ENCODE peak calls at places on chromosome 18, in six cellular contexts. P is suprapubic skin, Z is endodermal cell, Q is pancreas, S is nephron progenitor cell, B is RWPE1. M is an unnamed sample.

GRCh38 chr18:54607213-54607934 is 16.3 kb downstream of the DYNAP start:
- DNase-seq in P (no peak), Z (peak), Q (peak), S (no peak), B (peak), M (no peak)

GRCh38 chr18:49768051-49768391 is 45.3 kb downstream of the ACAA2 start:
- DNase-seq in P (no peak), Z (peak), Q (peak), S (peak), B (peak), M (no peak)

GRCh38 chr18:32893915-32894314 is 121.1 kb upstream of the KLHL14 start:
- DNase-seq in P (no peak), Z (no peak), Q (no peak), S (no peak), B (no peak), M (no peak)

GRCh38 chr18:12049983-12050811 is 43.4 kb upstream of the ANKRD62 start:
- DNase-seq in P (no peak), Z (no peak), Q (no peak), S (no peak), B (no peak), M (no peak)

GRCh38 chr18:79382681-79383387 is 12.9 kb upstream of the NFATC1 start:
- DNase-seq in P (peak), Z (no peak), Q (no peak), S (no peak), B (no peak), M (peak)

GRCh38 chr18:51168960-51169662 is 28.4 kb downstream of the MEX3C start:
- DNase-seq in P (no peak), Z (no peak), Q (no peak), S (no peak), B (no peak), M (no peak)

GRCh38 chr18:78519394-78520062 is 460.1 kb upstream of the SALL3 start:
- DNase-seq in P (no peak), Z (peak), Q (no peak), S (no peak), B (no peak), M (no peak)

GRCh38 chr18:40939636-40940035 is 1015.4 kb upstream of the PIK3C3 start:
- DNase-seq in P (no peak), Z (no peak), Q (no peak), S (no peak), B (no peak), M (peak)

GRCh38 chr18:39871976-39872375 is 2083.1 kb upstream of the PIK3C3 start:
- DNase-seq in P (no peak), Z (no peak), Q (no peak), S (no peak), B (no peak), M (no peak)

GRCh38 chr18:48832961-48833700 is 117.6 kb downstream of the SMAD7 start:
- DNase-seq in P (no peak), Z (peak), Q (peak), S (no peak), B (peak), M (peak)

GRCh38 chr18:36580266-36580665 is 248.5 kb downstream of the TPGS2 start:
- DNase-seq in P (no peak), Z (no peak), Q (no peak), S (no peak), B (no peak), M (no peak)

GRCh38 chr18:50461251-50461650 is 86.4 kb downstream of the SKA1 start:
- DNase-seq in P (no peak), Z (no peak), Q (no peak), S (no peak), B (no peak), M (no peak)

GRCh38 chr18:34661464-34662087 is 48.5 kb upstream of the DTNA start:
- DNase-seq in P (no peak), Z (peak), Q (no peak), S (peak), B (peak), M (no peak)

GRCh38 chr18:28177828-28178635 is 1.1 kb upstream of the CDH2 start:
- DNase-seq in P (no peak), Z (peak), Q (no peak), S (peak), B (peak), M (no peak)

GRCh38 chr18:59885579-59886163 is 14.1 kb upstream of the PMAIP1 start:
- DNase-seq in P (no peak), Z (no peak), Q (no peak), S (no peak), B (no peak), M (no peak)

GRCh38 chr18:55106906-55107305 is 147.6 kb upstream of the CCDC68 start:
- DNase-seq in P (no peak), Z (no peak), Q (no peak), S (no peak), B (no peak), M (no peak)

GRCh38 chr18:6624271-6624670 is 105.2 kb upstream of the ARHGAP28 start:
- DNase-seq in P (no peak), Z (no peak), Q (no peak), S (no peak), B (peak), M (no peak)

GRCh38 chr18:36872329-36872728 is 43.4 kb downstream of the KIAA1328 start:
- DNase-seq in P (no peak), Z (no peak), Q (no peak), S (no peak), B (no peak), M (no peak)

GRCh38 chr18:4096501-4096900 is 358.6 kb downstream of the DLGAP1 start:
- DNase-seq in P (no peak), Z (no peak), Q (no peak), S (no peak), B (peak), M (no peak)

GRCh38 chr18:41320090-41320489 is 634.9 kb upstream of the PIK3C3 start:
- DNase-seq in P (no peak), Z (no peak), Q (no peak), S (no peak), B (no peak), M (no peak)

GRCh38 chr18:13811993-13812392 is 12.0 kb upstream of the MC5R start:
- DNase-seq in P (no peak), Z (peak), Q (no peak), S (no peak), B (no peak), M (no peak)

GRCh38 chr18:49811151-49811938 is 2.0 kb downstream of the ACAA2 start:
- DNase-seq in P (no peak), Z (no peak), Q (no peak), S (no peak), B (no peak), M (no peak)

GRCh38 chr18:22822841-22823508 is 110.2 kb upstream of the RBBP8 start:
- DNase-seq in P (no peak), Z (no peak), Q (no peak), S (no peak), B (no peak), M (no peak)

GRCh38 chr18:10794771-10795170 is 268.9 kb downstream of the NAPG start:
- DNase-seq in P (no peak), Z (no peak), Q (no peak), S (no peak), B (no peak), M (no peak)

GRCh38 chr18:49360582-49360981 is 99.9 kb downstream of the DYM start:
- DNase-seq in P (no peak), Z (no peak), Q (no peak), S (no peak), B (no peak), M (no peak)

DNA sequence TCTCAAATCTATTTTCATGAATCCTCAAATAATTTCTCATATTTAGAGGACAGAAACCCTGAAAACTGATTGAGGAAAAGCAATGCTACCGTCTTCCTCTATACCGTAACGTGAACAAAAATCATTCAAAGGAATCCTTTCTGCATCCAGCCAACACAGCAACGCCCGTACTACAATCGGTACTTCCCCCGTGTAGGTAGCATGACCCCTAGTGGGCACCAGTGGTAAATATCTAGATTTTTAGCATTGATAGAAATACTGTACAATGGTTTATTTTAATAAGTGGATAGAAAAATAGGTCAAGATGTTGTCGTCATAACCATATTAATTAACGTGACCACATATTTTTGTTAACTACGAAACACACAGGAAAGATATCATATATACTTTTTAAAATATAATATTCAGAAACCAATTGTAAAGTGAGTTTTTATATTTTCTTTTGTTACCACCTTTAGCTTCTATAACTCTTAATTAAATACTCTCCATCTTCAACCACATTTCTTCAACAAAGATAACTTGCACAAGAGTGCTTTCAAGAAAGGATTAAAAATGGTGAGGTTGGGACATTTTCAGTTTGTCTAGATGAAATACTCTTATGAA is 194.1 kb downstream of the SS18 start:
- DNase-seq in P (no peak), Z (peak), Q (no peak), S (peak), B (peak), M (no peak)
- TF ChIP-seq CTCF in P (peak), Z (peak), Q (peak), S (peak), B (peak), M (peak)

GRCh38 chr18:46622451-46622850 is 34.6 kb downstream of the LOXHD1 start:
- DNase-seq in P (no peak), Z (no peak), Q (no peak), S (no peak), B (no peak), M (no peak)

GRCh38 chr18:46623541-46623940 is 33.5 kb downstream of the LOXHD1 start:
- DNase-seq in P (no peak), Z (no peak), Q (no peak), S (no peak), B (no peak), M (no peak)

GRCh38 chr18:46621871-46622270 is 35.1 kb downstream of the LOXHD1 start:
- DNase-seq in P (no peak), Z (peak), Q (no peak), S (no peak), B (no peak), M (no peak)

GRCh38 chr18:46624127-46624526 is 32.9 kb downstream of the LOXHD1 start:
- DNase-seq in P (no peak), Z (no peak), Q (no peak), S (no peak), B (no peak), M (no peak)

DNA sequence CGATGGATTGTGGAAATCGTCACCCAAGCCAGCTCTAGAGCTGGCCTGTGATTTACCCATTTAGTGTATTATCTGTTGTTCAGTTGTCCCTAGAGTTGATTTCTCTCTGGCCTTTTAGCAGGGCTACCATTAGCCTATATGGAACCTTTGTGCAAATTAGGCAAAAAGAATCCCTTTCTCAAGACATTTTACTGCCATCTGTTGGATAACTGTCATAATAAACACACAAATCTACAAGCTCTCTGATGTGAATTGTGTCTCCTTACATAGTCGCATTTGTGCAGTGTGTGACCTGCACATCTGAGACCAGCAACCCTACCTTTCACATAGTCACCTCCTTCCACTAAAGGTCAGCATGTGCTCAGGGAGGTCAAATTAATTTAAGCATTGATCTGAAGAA is 34.0 kb downstream of the LOXHD1 start:
- DNase-seq in P (no peak), Z (no peak), Q (no peak), S (no peak), B (peak), M (no peak)
- TF ChIP-seq CTCF in P (no peak), Z (peak), Q (no peak), S (no peak), B (no peak), M (peak)

GRCh38 chr18:52636536-52636935 is 296.5 kb downstream of the DCC start:
- DNase-seq in P (no peak), Z (peak), Q (no peak), S (no peak), B (no peak), M (no peak)
- TF ChIP-seq CTCF in P (no peak), Z (peak), Q (no peak), S (no peak), B (no peak), M (no peak)

DNA sequence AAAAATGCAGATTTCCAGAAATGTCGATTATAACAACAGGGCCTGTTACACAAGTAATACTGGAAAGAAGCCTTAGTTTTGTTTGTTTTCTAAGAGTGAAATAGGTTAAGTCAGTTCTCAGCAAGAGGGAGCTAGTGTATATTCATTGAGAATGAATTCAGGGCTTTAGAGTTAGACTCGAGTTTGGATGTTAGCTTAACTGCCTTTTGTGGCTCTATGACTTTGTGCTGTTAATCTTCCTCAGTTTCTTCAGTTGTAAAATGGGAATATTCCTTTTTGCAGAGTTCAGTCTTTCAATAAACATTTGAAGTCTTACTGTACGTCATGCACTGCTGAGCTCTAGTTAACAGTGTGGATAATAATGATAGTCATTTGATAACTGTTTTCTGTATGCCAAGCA is 989 bp downstream of the NDUFV2 start:
- DNase-seq in P (no peak), Z (no peak), Q (no peak), S (no peak), B (no peak), M (no peak)
- TF ChIP-seq CTCF in P (no peak), Z (no peak), Q (no peak), S (no peak), B (no peak), M (peak)

DNA sequence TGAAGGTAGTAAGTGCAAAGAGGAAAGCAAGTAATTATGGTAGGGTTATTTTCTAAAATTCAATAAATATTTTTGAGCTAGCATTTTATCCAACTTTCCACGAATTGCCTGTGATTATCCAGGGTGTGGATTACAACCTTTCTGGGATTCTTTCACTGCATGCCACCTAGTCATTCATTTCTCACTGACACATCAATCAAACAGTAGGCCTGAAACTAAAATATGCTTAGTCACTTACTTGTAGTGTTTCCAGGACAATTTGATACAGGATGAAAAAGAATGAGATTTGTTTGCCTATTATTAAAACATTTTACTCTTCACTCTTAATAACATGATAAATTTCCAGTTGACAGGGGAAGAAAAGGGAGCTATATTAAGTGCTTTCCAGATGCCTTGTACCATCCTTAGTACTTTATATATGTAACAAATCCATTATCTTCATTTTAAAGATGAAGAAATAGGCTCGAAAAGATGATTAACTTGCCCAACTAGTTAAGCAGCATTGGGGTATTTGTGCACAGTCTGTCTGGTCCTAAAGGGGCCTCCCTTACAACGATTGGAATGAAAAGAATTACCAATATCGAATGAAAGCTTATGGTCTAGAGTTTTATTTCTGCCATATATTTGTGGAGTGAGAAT is 70.4 kb downstream of the KCTD1 start:
- DNase-seq in P (no peak), Z (no peak), Q (no peak), S (no peak), B (peak), M (no peak)
- TF ChIP-seq CTCF in P (no peak), Z (no peak), Q (no peak), S (no peak), B (no peak), M (no peak)

GRCh38 chr18:56309104-56309503 is 329.3 kb downstream of the TXNL1 start:
- DNase-seq in P (no peak), Z (no peak), Q (no peak), S (no peak), B (no peak), M (no peak)

GRCh38 chr18:56312554-56312953 is 325.8 kb downstream of the TXNL1 start:
- DNase-seq in P (no peak), Z (no peak), Q (no peak), S (no peak), B (no peak), M (no peak)

GRCh38 chr18:56315363-56315762 is 323.0 kb downstream of the TXNL1 start:
- DNase-seq in P (no peak), Z (no peak), Q (no peak), S (no peak), B (peak), M (no peak)

GRCh38 chr18:56316727-56317126 is 321.7 kb downstream of the TXNL1 start:
- DNase-seq in P (no peak), Z (no peak), Q (no peak), S (no peak), B (no peak), M (no peak)

GRCh38 chr18:56314396-56314795 is 324.0 kb downstream of the TXNL1 start:
- DNase-seq in P (no peak), Z (no peak), Q (peak), S (no peak), B (no peak), M (no peak)
- TF ChIP-seq CTCF in P (no peak), Z (no peak), Q (no peak), S (no peak), B (no peak), M (peak)

DNA sequence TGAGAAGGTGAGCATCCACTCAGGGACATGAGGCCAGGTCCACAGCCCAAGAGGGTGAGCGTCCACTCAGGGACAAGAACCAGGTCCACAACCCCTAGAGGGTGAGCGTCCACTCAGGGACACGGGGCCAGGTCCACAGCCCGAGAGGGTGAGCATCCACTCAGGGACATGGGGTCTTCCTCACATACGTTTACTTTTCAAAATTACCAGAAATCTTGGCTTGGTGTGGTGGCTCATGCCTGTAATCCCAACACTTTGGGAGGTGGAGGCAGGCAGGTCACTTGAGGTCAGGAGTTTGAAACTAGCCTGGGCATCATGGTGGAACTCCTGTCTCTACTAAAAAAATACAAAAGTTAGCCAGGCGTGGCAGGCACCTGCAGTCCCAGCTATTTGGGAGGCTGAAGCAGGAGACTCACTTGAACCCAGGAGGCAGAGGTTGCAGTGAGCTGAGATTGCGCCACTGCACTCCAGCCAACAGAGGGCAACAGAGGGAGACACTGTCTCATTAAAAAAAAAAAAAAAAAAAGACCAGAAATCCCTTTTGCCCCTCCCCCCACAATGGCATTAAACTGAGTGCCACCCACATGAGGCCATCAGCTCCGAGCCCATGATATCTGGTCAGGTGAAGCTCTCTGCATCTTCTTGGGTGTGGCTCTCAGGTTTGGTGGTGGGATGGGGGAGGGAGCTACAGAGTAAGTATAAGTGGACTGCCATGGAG is 9.0 kb upstream of the MBP start:
- DNase-seq in P (no peak), Z (no peak), Q (no peak), S (no peak), B (no peak), M (no peak)
- TF ChIP-seq CTCF in P (no peak), Z (peak), Q (no peak), S (no peak), B (no peak), M (peak)

M was measured in chondrocyte.